ENCODE peak calls at places on chromosomes 4 and X, in five cellular contexts. G is transverse colon, E is mammary epithelial cell, N is body of pancreas, T is left ventricle myocardium inferior. A is an unnamed sample. For H3K4me1, the result is how much of the 10 kb centered on the place peaks cover.

GRCh38 chr4:71338846-71339593 is at the start of gene SLC4A4:
- DNase-seq in G (no peak), E (peak), N (no peak), T (no peak), A (no peak)

GRCh38 chr4:127140306-127140705 is 492.5 kb upstream of the INTU start:
- DNase-seq in G (no peak), E (peak), N (no peak), T (no peak), A (no peak)

GRCh38 chr4:39987505-39987904 is 9.8 kb upstream of the PDS5A start:
- DNase-seq in G (no peak), E (no peak), N (no peak), T (no peak), A (no peak)

GRCh38 chrX:139202742-139203410 is 327.7 kb upstream of the F9 start:
- DNase-seq in G (no peak), E (no peak), N (no peak), T (peak), A (no peak)

GRCh38 chr4:1009647-1010521 is 1.5 kb upstream of the FGFRL1 start:
- DNase-seq in G (peak), E (peak), N (peak), T (peak), A (peak)

GRCh38 chr4:28177641-28178040 is 1317.0 kb downstream of the STIM2 start:
- DNase-seq in G (no peak), E (no peak), N (no peak), T (no peak), A (no peak)

GRCh38 chr4:159272341-159273125 is 169.7 kb downstream of the RAPGEF2 start:
- DNase-seq in G (no peak), E (no peak), N (no peak), T (no peak), A (no peak)

GRCh38 chrX:129781134-129782014 is 1.6 kb downstream of the SASH3 start:
- DNase-seq in G (peak), E (no peak), N (peak), T (no peak), A (peak)

GRCh38 chr4:24730256-24731001 is 64.9 kb upstream of the SOD3 start:
- DNase-seq in G (peak), E (no peak), N (peak), T (peak), A (peak)

GRCh38 chr4:82201303-82201702 is 172.5 kb downstream of the HNRNPD start:
- DNase-seq in G (no peak), E (peak), N (no peak), T (no peak), A (no peak)

GRCh38 chrX:109858602-109859341 is 125.7 kb upstream of the ACSL4 start:
- DNase-seq in G (no peak), E (no peak), N (no peak), T (no peak), A (no peak)

GRCh38 chr4:77043507-77044131 is 32.2 kb downstream of the CCNI start:
- DNase-seq in G (no peak), E (no peak), N (no peak), T (no peak), A (no peak)

GRCh38 chr4:185112104-185112503 is 31.0 kb upstream of the SLC25A4 start:
- DNase-seq in G (no peak), E (peak), N (peak), T (no peak), A (peak)

GRCh38 chr4:116796022-116796421 is 289.4 kb downstream of the TRAM1L1 start:
- DNase-seq in G (no peak), E (no peak), N (no peak), T (no peak), A (no peak)

GRCh38 chr4:98833384-98833783 is 95.5 kb downstream of the EIF4E start:
- DNase-seq in G (no peak), E (no peak), N (no peak), T (no peak), A (no peak)

GRCh38 chrX:24542756-24543155 is 77.7 kb downstream of the PDK3 start:
- DNase-seq in G (no peak), E (no peak), N (no peak), T (no peak), A (no peak)

GRCh38 chr4:22167201-22167600 is 218.6 kb upstream of the KCNIP4 start:
- DNase-seq in G (no peak), E (no peak), N (no peak), T (no peak), A (no peak)

GRCh38 chr4:187606581-187606980 is 389.0 kb upstream of the ZFP42 start:
- DNase-seq in G (peak), E (peak), N (peak), T (no peak), A (no peak)

GRCh38 chr4:153645183-153645582 is 38.9 kb upstream of the TLR2 start:
- DNase-seq in G (no peak), E (no peak), N (no peak), T (no peak), A (no peak)

DNA sequence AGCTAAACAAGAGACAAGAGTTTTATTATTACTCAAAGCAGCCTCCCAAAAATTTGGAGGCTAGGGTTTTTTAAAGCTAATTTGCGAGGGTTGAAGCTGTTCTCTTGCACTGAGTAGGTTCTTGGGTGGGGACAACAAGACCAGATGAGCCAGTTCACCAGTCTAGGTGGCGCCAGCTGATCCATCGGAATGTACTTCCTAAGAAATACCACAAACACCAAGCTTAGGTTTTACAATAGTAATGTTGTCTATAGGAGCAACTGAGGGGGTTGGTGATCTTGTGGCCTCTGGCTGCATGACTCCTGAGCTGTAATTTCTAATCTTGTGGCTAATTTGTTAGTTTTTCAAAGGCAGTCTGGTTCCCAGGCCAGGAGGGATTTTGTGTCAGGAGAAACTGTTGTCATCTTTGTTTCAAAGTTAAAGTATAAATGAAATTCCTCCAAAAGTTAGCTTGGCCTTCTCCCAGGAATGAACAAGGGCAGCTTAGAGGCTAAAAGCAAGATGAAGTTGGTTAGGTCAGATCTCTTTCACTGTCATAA is 130.6 kb downstream of the SLC7A11 start:
- DNase-seq in G (no peak), E (peak), N (no peak), T (no peak), A (no peak)
- H3K4me1 ChIP-seq in G (under half), E (under half), N (under half), T (under half), A (under half)

GRCh38 chr4:139154952-139155557 is 22.0 kb downstream of the ELF2 start:
- DNase-seq in G (no peak), E (no peak), N (no peak), T (no peak), A (no peak)

GRCh38 chr4:139152249-139152648 is 24.8 kb downstream of the ELF2 start:
- DNase-seq in G (no peak), E (no peak), N (no peak), T (no peak), A (no peak)

GRCh38 chr4:139154538-139154937 is 22.5 kb downstream of the ELF2 start:
- DNase-seq in G (no peak), E (no peak), N (no peak), T (no peak), A (no peak)

GRCh38 chr4:139154134-139154421 is 22.9 kb downstream of the ELF2 start:
- DNase-seq in G (no peak), E (no peak), N (no peak), T (no peak), A (no peak)

DNA sequence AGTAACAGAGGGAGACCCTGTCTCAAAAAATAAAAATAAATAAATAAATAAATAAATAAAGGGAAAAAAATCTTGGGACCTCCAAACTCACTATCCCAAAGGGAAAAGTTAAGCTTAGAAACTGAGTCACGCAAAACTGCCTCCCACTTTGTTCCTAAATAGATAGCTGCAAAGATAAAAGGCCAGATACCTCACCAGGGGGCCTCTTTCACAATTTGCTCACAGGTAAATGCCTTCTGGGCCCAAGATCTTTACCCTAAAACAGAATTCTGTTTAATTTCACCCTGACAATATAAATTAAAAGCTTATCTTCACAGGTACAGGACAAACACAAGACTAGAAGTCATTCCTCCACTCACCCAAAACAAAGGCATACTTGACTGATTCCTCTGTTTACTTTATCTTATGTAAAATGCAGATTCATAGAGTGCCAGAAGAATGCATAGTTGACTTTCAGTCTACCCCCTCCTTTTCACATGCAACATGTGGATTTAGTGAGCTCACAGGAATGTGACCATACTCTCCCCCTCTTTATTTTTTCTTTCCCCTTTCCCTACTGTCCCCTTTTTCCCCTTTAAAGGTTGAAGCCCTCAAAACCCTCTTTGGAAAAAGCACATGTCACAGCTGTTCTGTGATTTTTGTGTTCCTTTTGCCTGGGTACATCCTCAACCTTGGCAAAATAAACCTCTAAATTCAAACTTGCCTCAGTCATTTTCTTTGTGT is 23.4 kb downstream of the ELF2 start:
- DNase-seq in G (no peak), E (no peak), N (no peak), T (no peak), A (no peak)
- H3K4me1 ChIP-seq in G (under half), E (under half), N (under half), T (half or more), A (under half)

DNA sequence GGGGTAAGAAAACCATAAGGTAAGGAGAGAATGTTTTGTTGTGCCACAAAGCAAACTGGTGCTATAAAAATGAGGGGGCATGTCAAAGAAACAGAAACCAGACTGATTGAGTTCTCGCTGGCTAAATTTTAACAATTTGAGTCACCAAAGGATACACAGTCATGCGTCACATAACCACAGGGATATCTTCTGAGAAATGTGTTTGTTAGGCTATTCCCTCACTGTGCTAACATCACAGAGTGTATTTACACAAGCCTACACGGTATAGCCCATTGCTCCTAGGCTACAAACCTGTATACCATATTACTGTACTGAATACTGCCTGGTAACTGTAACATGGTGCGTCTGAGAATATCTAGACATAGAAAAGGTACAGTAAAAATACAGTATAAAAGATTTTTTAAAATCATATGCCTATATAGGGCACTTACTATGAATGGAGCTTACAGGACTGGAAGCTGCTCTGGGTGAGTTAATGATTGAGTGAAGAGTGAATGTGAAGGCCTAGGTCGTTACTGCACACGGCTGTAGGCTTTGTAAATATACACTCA is 50.1 kb downstream of the FBXW7 start:
- DNase-seq in G (no peak), E (peak), N (peak), T (no peak), A (no peak)
- H3K4me1 ChIP-seq in G (under half), E (under half), N (under half), T (under half), A (under half)

GRCh38 chr4:26325191-26325590 is 4.4 kb downstream of the RBPJ start:
- DNase-seq in G (no peak), E (peak), N (peak), T (no peak), A (no peak)

GRCh38 chr4:26322349-26322748 is 1.5 kb downstream of the RBPJ start:
- DNase-seq in G (no peak), E (no peak), N (no peak), T (no peak), A (no peak)

GRCh38 chr4:26321326-26322276 is 787 bp downstream of the RBPJ start:
- DNase-seq in G (peak), E (peak), N (no peak), T (peak), A (peak)

GRCh38 chr4:26326791-26327190 is 6.0 kb downstream of the RBPJ start:
- DNase-seq in G (no peak), E (peak), N (no peak), T (no peak), A (no peak)

DNA sequence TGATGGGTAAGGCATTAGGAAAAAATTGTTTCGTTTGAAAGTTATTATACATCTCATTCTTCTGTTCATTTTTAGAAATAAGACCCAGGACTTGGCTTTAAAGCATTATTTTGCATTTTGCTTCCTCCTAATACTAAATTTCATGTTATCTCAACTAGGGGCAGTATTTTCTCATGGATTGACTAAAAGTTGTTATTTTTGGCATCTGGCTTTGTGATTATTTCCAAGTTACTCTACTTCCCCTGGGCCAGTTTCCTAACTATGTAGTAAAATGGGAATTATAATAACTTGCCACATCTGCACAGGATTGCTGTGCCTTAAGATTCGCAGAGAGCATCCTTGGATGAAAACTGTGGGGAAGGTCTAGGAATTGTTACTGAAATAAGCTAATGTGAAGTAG is 3.0 kb downstream of the RBPJ start:
- DNase-seq in G (no peak), E (no peak), N (no peak), T (no peak), A (no peak)
- H3K4me1 ChIP-seq in G (under half), E (under half), N (under half), T (half or more), A (under half)